ENCODE peak calls at places on chromosome 5, in five cellular contexts. One of them, this sample, is unnamed.

GRCh38 chr5:86126202-86126601 is 491.5 kb upstream of the COX7C start:
- DNase-seq in CD8-positive, alpha-beta memory T cell: no peak
- DNase-seq in small intestine: no peak
- DNase-seq in transverse colon: no peak
- DNase-seq in pancreas: no peak
- DNase-seq in this sample: no peak

GRCh38 chr5:54415896-54416640 is 39.4 kb upstream of the HSPB3 start:
- DNase-seq in CD8-positive, alpha-beta memory T cell: no peak
- DNase-seq in small intestine: no peak
- DNase-seq in pancreas: no peak
- DNase-seq in transverse colon: no peak
- DNase-seq in this sample: no peak

GRCh38 chr5:179873176-179873575 is 14.6 kb upstream of the MRNIP start:
- DNase-seq in CD8-positive, alpha-beta memory T cell: no peak
- DNase-seq in small intestine: no peak
- DNase-seq in pancreas: no peak
- DNase-seq in transverse colon: no peak
- DNase-seq in this sample: peak; percentile 30

GRCh38 chr5:154506049-154506715 is 28.2 kb upstream of the HAND1 start:
- DNase-seq in transverse colon: no peak
- DNase-seq in pancreas: no peak
- DNase-seq in small intestine: no peak
- DNase-seq in CD8-positive, alpha-beta memory T cell: no peak
- DNase-seq in this sample: peak; percentile 7

GRCh38 chr5:74394924-74395880 is 245.3 kb downstream of the ENC1 start:
- DNase-seq in small intestine: no peak
- DNase-seq in CD8-positive, alpha-beta memory T cell: no peak
- DNase-seq in pancreas: peak; percentile 47
- DNase-seq in transverse colon: no peak
- DNase-seq in this sample: peak; percentile 55

GRCh38 chr5:138574744-138575193 is 432 bp downstream of the HSPA9 start:
- DNase-seq in pancreas: no peak
- DNase-seq in transverse colon: no peak
- DNase-seq in small intestine: no peak
- DNase-seq in CD8-positive, alpha-beta memory T cell: no peak
- DNase-seq in this sample: no peak

GRCh38 chr5:6321078-6321477 is 57.3 kb downstream of the MED10 start:
- DNase-seq in pancreas: no peak
- DNase-seq in transverse colon: no peak
- DNase-seq in small intestine: no peak
- DNase-seq in CD8-positive, alpha-beta memory T cell: no peak
- DNase-seq in this sample: no peak

GRCh38 chr5:143194206-143194605 is 209.3 kb downstream of the NR3C1 start:
- DNase-seq in CD8-positive, alpha-beta memory T cell: no peak
- DNase-seq in small intestine: no peak
- DNase-seq in transverse colon: no peak
- DNase-seq in pancreas: no peak
- DNase-seq in this sample: no peak

GRCh38 chr5:133081716-133082115 is 29.9 kb downstream of the HSPA4 start:
- DNase-seq in transverse colon: no peak
- DNase-seq in pancreas: no peak
- DNase-seq in small intestine: no peak
- DNase-seq in CD8-positive, alpha-beta memory T cell: no peak
- DNase-seq in this sample: no peak
- H3K36me3 ChIP-seq in transverse colon: no peaks in the 10 kb centered on the region
- H3K36me3 ChIP-seq in pancreas: peaks cover 7% of the 10 kb centered on the region
- H3K36me3 ChIP-seq in small intestine: no peaks in the 10 kb centered on the region
- H3K36me3 ChIP-seq in CD8-positive, alpha-beta memory T cell: peaks cover 2% of the 10 kb centered on the region
- H3K36me3 ChIP-seq in this sample: peaks cover 6% of the 10 kb centered on the region

GRCh38 chr5:173613433-173614144 is 2.9 kb downstream of the BOD1 start:
- DNase-seq in CD8-positive, alpha-beta memory T cell: no peak
- DNase-seq in small intestine: no peak
- DNase-seq in pancreas: no peak
- DNase-seq in transverse colon: no peak
- DNase-seq in this sample: no peak
- H3K4me3 ChIP-seq in CD8-positive, alpha-beta memory T cell: no peak overlapping the region
- H3K4me3 ChIP-seq in small intestine: no peak overlapping the region
- H3K4me3 ChIP-seq in pancreas: no peak overlapping the region
- H3K4me3 ChIP-seq in transverse colon: no peak overlapping the region
- H3K4me3 ChIP-seq in this sample: no peak overlapping the region

GRCh38 chr5:77971965-77972544 is 195.9 kb upstream of the TBCA start:
- DNase-seq in CD8-positive, alpha-beta memory T cell: no peak
- DNase-seq in small intestine: no peak
- DNase-seq in transverse colon: no peak
- DNase-seq in pancreas: no peak
- DNase-seq in this sample: no peak
- H3K27me3 ChIP-seq in CD8-positive, alpha-beta memory T cell: peaks cover 21% of the 10 kb centered on the region
- H3K27me3 ChIP-seq in small intestine: no peaks in the 10 kb centered on the region
- H3K27me3 ChIP-seq in transverse colon: peaks cover 82% of the 10 kb centered on the region
- H3K27me3 ChIP-seq in pancreas: peaks cover 7% of the 10 kb centered on the region
- H3K27me3 ChIP-seq in this sample: peaks cover 52% of the 10 kb centered on the region

GRCh38 chr5:132193165-132193694 is 34.4 kb downstream of the P4HA2 start:
- DNase-seq in CD8-positive, alpha-beta memory T cell: no peak
- DNase-seq in pancreas: no peak
- DNase-seq in transverse colon: no peak
- DNase-seq in small intestine: no peak
- DNase-seq in this sample: no peak
- H3K36me3 ChIP-seq in CD8-positive, alpha-beta memory T cell: no peaks in the 10 kb centered on the region
- H3K36me3 ChIP-seq in pancreas: peaks cover 5% of the 10 kb centered on the region
- H3K36me3 ChIP-seq in transverse colon: no peaks in the 10 kb centered on the region
- H3K36me3 ChIP-seq in small intestine: peaks cover 4% of the 10 kb centered on the region
- H3K36me3 ChIP-seq in this sample: no peaks in the 10 kb centered on the region

This sample was measured in H7.